ENCODE peak calls at places on chromosomes 11 and 22, in ten cellular contexts. T, Q, C, L, U, Y, X, P, S and V are unnamed samples.

GRCh38 chr22:19877626-19878339 is 23.1 kb upstream of the GNB1L start:
- DNase-seq in C (no peak), T (no peak), P (no peak), X (no peak), S (no peak), U (peak; percentile 47), L (no peak), Q (no peak), Y (peak; percentile 23), V (no peak)

GRCh38 chr11:44270403-44271192 is 39.3 kb downstream of the ALX4 start:
- DNase-seq in Q (no peak), U (no peak), Y (peak; percentile 59), P (no peak), X (no peak), C (no peak), T (no peak), L (no peak), S (no peak), V (no peak)

GRCh38 chr11:93591247-93591898 is 48.2 kb upstream of the SMCO4 start:
- DNase-seq in T (no peak), Q (no peak), C (no peak), U (peak; percentile 48), P (peak; percentile 19), Y (peak; percentile 76), L (no peak), S (no peak), X (no peak), V (no peak)

GRCh38 chr11:26127336-26127735 is 204.6 kb upstream of the ANO3 start:
- DNase-seq in Q (no peak), T (no peak), C (no peak), L (no peak), U (no peak), P (no peak), X (no peak), S (no peak), Y (no peak), V (no peak)

GRCh38 chr11:36627471-36627870 is 29.4 kb upstream of the RAG2 start:
- DNase-seq in S (no peak), L (no peak), Y (no peak), C (no peak), P (no peak), X (no peak), Q (no peak), U (no peak), T (no peak), V (no peak)

GRCh38 chr11:121795206-121795605 is 320.8 kb downstream of the BLID start:
- DNase-seq in P (no peak), Y (no peak), S (no peak), X (no peak), L (no peak), T (no peak), Q (no peak), C (no peak), U (no peak), V (no peak)

GRCh38 chr22:49197500-49197899 is 630.2 kb downstream of the BRD1 start:
- DNase-seq in S (no peak), Q (no peak), X (no peak), P (no peak), Y (no peak), C (no peak), U (no peak), T (peak; percentile 40), L (no peak), V (no peak)

GRCh38 chr11:61162092-61162935 is 1.1 kb upstream of the VPS37C start:
- DNase-seq in C (no peak), P (peak; percentile 82), S (no peak), Q (peak; percentile 49), U (peak; percentile 62), X (no peak), T (peak; percentile 18), L (no peak), Y (peak; percentile 24), V (no peak)

GRCh38 chr11:24060125-24060524 is 436.7 kb upstream of the LUZP2 start:
- DNase-seq in S (no peak), L (no peak), X (no peak), C (no peak), Q (no peak), Y (no peak), U (no peak), T (no peak), P (no peak), V (no peak)

GRCh38 chr11:77775941-77776340 is 44.6 kb downstream of the RSF1 start:
- DNase-seq in P (no peak), X (no peak), L (no peak), S (no peak), T (no peak), Y (no peak), C (no peak), Q (no peak), U (no peak), V (no peak)

GRCh38 chr11:45021692-45022130 is 71.0 kb upstream of the TP53I11 start:
- DNase-seq in L (no peak), U (no peak), X (no peak), Q (peak; percentile 56), P (no peak), T (no peak), S (no peak), C (no peak), Y (peak; percentile 81), V (no peak)

GRCh38 chr11:102390667-102391449 is 43.8 kb downstream of the BIRC2 start:
- DNase-seq in Y (peak; percentile 74), Q (peak; percentile 51), P (peak; percentile 42), C (peak; percentile 16), T (peak; percentile 47), X (peak; percentile 42), S (peak; percentile 46), L (peak; percentile 19), U (peak; percentile 76), V (no peak)